ENCODE peak calls at places on chromosome 18, in six cellular contexts. E is NCI-H460; D is CD8-positive, alpha-beta memory T cell; J is KBM-7; O is activated naive CD4-positive, alpha-beta T cell treated with anti-CD3 and anti-CD28 coated beads for 36 hours; W is NCI-H774. P is an unnamed sample.

GRCh38 chr18:67553471-67553870 is 37.0 kb upstream of the DSEL start:
- DNase-seq in O (no peak), W (no peak), D (no peak), J (no peak), E (no peak), P (no peak)

GRCh38 chr18:46431522-46432171 is 225.4 kb downstream of the LOXHD1 start:
- DNase-seq in E (no peak), W (no peak), O (no peak), J (no peak), D (no peak), P (no peak)

GRCh38 chr18:43534511-43534910 is 257.2 kb upstream of the SYT4 start:
- DNase-seq in O (no peak), E (no peak), D (no peak), W (no peak), J (no peak), P (no peak)

GRCh38 chr18:79792988-79793355 is 4.8 kb upstream of the KCNG2 start:
- DNase-seq in E (no peak), D (no peak), J (peak; percentile 67), W (no peak), O (no peak), P (no peak)

GRCh38 chr18:13011719-13012118 is 20.6 kb downstream of the CEP192 start:
- DNase-seq in W (no peak), J (no peak), O (no peak), E (no peak), D (no peak), P (no peak)

GRCh38 chr18:50559750-50560680 is at the start of gene MAPK4:
- DNase-seq in W (peak; percentile 64), E (peak; percentile 29), J (peak; percentile 24), D (no peak), O (no peak), P (no peak)

GRCh38 chr18:73662440-73662839 is 485.2 kb downstream of the FBXO15 start:
- DNase-seq in D (no peak), O (no peak), W (no peak), E (no peak), J (no peak), P (peak; percentile 21)

GRCh38 chr18:22490429-22490846 is 72.7 kb upstream of the CTAGE1 start:
- DNase-seq in W (no peak), J (no peak), O (no peak), D (no peak), E (no peak), P (no peak)

GRCh38 chr18:12837747-12838146 is 46.3 kb downstream of the PTPN2 start:
- DNase-seq in O (no peak), W (no peak), D (no peak), E (no peak), J (no peak), P (no peak)

GRCh38 chr18:59547691-59548182 is 149.5 kb downstream of the CCBE1 start:
- DNase-seq in D (no peak), W (no peak), O (no peak), J (no peak), E (no peak), P (no peak)

GRCh38 chr18:22563098-22563707 is 145.5 kb upstream of the CTAGE1 start:
- DNase-seq in E (peak; percentile 71), J (peak; percentile 58), D (no peak), W (peak; percentile 36), O (no peak), P (peak; percentile 51)

GRCh38 chr18:76931171-76931570 is 108.8 kb downstream of the ZNF236 start:
- DNase-seq in W (no peak), O (no peak), E (no peak), J (no peak), D (no peak), P (no peak)

GRCh38 chr18:42412896-42413295 is 457.9 kb downstream of the PIK3C3 start:
- DNase-seq in O (no peak), W (no peak), J (no peak), E (no peak), D (no peak), P (no peak)

GRCh38 chr18:1475867-1476266 is 571.2 kb downstream of the ADCYAP1 start:
- DNase-seq in D (no peak), E (no peak), W (no peak), J (no peak), O (no peak), P (no peak)

GRCh38 chr18:74609535-74609934 is 11.9 kb downstream of the ZNF407 start:
- DNase-seq in D (no peak), O (no peak), E (no peak), J (no peak), W (no peak), P (no peak)

GRCh38 chr18:42028232-42028832 is 73.3 kb downstream of the PIK3C3 start:
- DNase-seq in W (no peak), E (peak; percentile 13), J (peak; percentile 30), O (peak; percentile 47), D (peak; percentile 8), P (peak; percentile 35)